ENCODE peak calls at places on chromosomes 6 and 20, in six cellular contexts. J is GM12865, O is MCF 10A, Q is DND-41, Y is fibroblast of pulmonary artery, I is adrenal gland. P is an unnamed sample.

GRCh38 chr20:53345536-53346070 is 248.0 kb downstream of the ZNF217 start:
- DNase-seq in Q (no peak), I (no peak), O (no peak), Y (no peak), J (no peak), P (no peak)

GRCh38 chr20:31719644-31720485 is 2.8 kb downstream of the BCL2L1 start:
- DNase-seq in J (no peak), Q (peak; percentile 32), I (no peak), Y (peak; percentile 28), O (peak; percentile 29), P (no peak)

GRCh38 chr20:40188319-40188718 is 500.7 kb downstream of the MAFB start:
- DNase-seq in J (no peak), I (no peak), Q (no peak), Y (no peak), O (no peak), P (no peak)

GRCh38 chr20:37356387-37356786 is 10.4 kb downstream of the SRC start:
- DNase-seq in I (peak; percentile 70), Q (no peak), O (peak; percentile 75), Y (peak; percentile 39), J (no peak), P (peak; percentile 80)

GRCh38 chr6:139367810-139368321 is 6.6 kb downstream of the CITED2 start:
- DNase-seq in Q (no peak), Y (peak; percentile 28), J (no peak), O (no peak), I (no peak), P (no peak)

GRCh38 chr20:41038149-41038877 is 9.7 kb downstream of the TOP1 start:
- DNase-seq in O (no peak), Q (no peak), I (no peak), Y (no peak), J (no peak), P (no peak)

GRCh38 chr6:16391451-16391912 is 153.1 kb downstream of the GMPR start:
- DNase-seq in Y (peak; percentile 35), Q (no peak), I (no peak), J (no peak), O (no peak), P (no peak)

GRCh38 chr20:20225325-20225724 is 142.6 kb upstream of the INSM1 start:
- DNase-seq in O (no peak), J (no peak), Y (no peak), I (no peak), Q (no peak), P (no peak)

GRCh38 chr20:51760905-51761544 is 7.2 kb downstream of the ATP9A start:
- DNase-seq in Y (peak; percentile 40), Q (no peak), J (peak; percentile 26), I (no peak), O (peak; percentile 35), P (no peak)

GRCh38 chr6:154920502-154921200 is 74.5 kb upstream of the TIAM2 start:
- DNase-seq in Q (no peak), I (no peak), O (no peak), J (no peak), Y (no peak), P (no peak)

GRCh38 chr6:26536571-26537159 is 1.5 kb upstream of the HMGN4 start:
- DNase-seq in Q (peak; percentile 65), O (peak; percentile 44), I (no peak), J (peak; percentile 91), Y (peak; percentile 69), P (no peak)

GRCh38 chr6:162621246-162621645 is 106.3 kb downstream of the PRKN start:
- DNase-seq in J (peak; percentile 15), I (peak; percentile 45), Y (peak; percentile 11), O (peak; percentile 73), Q (no peak), P (no peak)

GRCh38 chr6:118980063-118980462 is 45.1 kb upstream of the MCM9 start:
- DNase-seq in O (peak; percentile 71), I (peak; percentile 34), Y (peak; percentile 68), Q (no peak), J (no peak), P (no peak)

GRCh38 chr6:64081459-64081858 is 445.9 kb downstream of the PHF3 start:
- DNase-seq in O (peak; percentile 8), Y (peak; percentile 21), I (no peak), Q (no peak), J (no peak), P (no peak)

GRCh38 chr20:16922834-16923233 is 174.7 kb downstream of the OTOR start:
- DNase-seq in Y (peak; percentile 63), Q (no peak), O (peak; percentile 80), I (no peak), J (no peak), P (no peak)

GRCh38 chr20:11451793-11452291 is 465.9 kb upstream of the BTBD3 start:
- DNase-seq in O (no peak), J (no peak), Y (peak; percentile 16), I (no peak), Q (no peak), P (no peak)

GRCh38 chr20:9668356-9668755 is 154.0 kb downstream of the LAMP5 start:
- DNase-seq in Q (no peak), O (no peak), I (no peak), J (no peak), Y (no peak), P (no peak)

GRCh38 chr6:99614430-99615161 is 8.0 kb downstream of the PRDM13 start:
- DNase-seq in I (no peak), Q (no peak), O (no peak), Y (no peak), J (peak; percentile 64), P (no peak)
- TF ChIP-seq CTCF in I (no peak), Q (no peak), O (no peak), Y (no peak), J (no peak), P (no peak)

GRCh38 chr6:167274270-167274669 is 16.8 kb upstream of the UNC93A start:
- DNase-seq in I (no peak), Q (no peak), Y (no peak), O (no peak), J (no peak), P (no peak)

GRCh38 chr6:167270499-167271307 is 20.4 kb upstream of the UNC93A start:
- DNase-seq in O (no peak), J (no peak), I (no peak), Y (no peak), Q (no peak), P (no peak)

GRCh38 chr6:167272156-167272555 is 19.0 kb upstream of the UNC93A start:
- DNase-seq in J (no peak), O (no peak), Q (no peak), I (no peak), Y (no peak), P (no peak)

GRCh38 chr6:167275001-167275400 is 16.1 kb upstream of the UNC93A start:
- DNase-seq in Q (no peak), Y (no peak), O (no peak), I (no peak), J (no peak), P (no peak)

GRCh38 chr6:167272618-167273379 is 18.3 kb upstream of the UNC93A start:
- DNase-seq in O (no peak), Q (no peak), Y (no peak), J (no peak), I (no peak), P (no peak)
- TF ChIP-seq CTCF in O (no peak), Q (no peak), Y (no peak), J (no peak), I (no peak), P (no peak)

DNA sequence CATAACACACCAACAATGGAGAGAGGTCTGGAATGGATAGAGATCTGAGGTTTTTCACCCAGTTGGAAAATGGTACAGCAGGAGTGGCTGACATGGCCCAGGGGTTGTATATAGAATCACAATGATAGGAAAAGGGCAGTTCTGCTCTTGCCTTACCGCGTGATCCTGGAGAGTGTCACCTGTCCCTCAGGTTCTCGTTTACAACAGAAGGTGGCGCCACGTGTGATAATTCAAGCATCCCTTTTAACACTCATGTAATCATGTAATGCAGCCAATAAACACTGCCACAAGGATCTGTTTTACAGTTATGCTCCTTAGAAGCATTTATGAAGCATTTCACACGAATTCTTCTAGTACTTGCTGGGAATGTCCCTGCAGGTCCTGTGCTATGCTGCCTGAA is 12.9 kb upstream of the WFDC2 start:
- DNase-seq in O (peak; percentile 49), Q (peak; percentile 35), J (peak; percentile 51), Y (peak; percentile 10), I (no peak), P (no peak)
- TF ChIP-seq CTCF in O (no peak), Q (peak; percentile 67), J (peak; percentile 39), Y (peak; percentile 23), I (no peak), P (no peak)

GRCh38 chr20:57023007-57023406 is 243.4 kb downstream of the BMP7 start:
- DNase-seq in O (no peak), I (no peak), J (no peak), Y (no peak), Q (no peak), P (no peak)

GRCh38 chr20:57022306-57022705 is 244.1 kb downstream of the BMP7 start:
- DNase-seq in Q (no peak), I (no peak), Y (no peak), O (no peak), J (no peak), P (no peak)

GRCh38 chr20:57023997-57024396 is 242.4 kb downstream of the BMP7 start:
- DNase-seq in I (no peak), Q (no peak), Y (no peak), O (no peak), J (no peak), P (no peak)

GRCh38 chr20:57024849-57025248 is 241.6 kb downstream of the BMP7 start:
- DNase-seq in Q (no peak), J (no peak), O (no peak), I (no peak), Y (no peak), P (no peak)

DNA sequence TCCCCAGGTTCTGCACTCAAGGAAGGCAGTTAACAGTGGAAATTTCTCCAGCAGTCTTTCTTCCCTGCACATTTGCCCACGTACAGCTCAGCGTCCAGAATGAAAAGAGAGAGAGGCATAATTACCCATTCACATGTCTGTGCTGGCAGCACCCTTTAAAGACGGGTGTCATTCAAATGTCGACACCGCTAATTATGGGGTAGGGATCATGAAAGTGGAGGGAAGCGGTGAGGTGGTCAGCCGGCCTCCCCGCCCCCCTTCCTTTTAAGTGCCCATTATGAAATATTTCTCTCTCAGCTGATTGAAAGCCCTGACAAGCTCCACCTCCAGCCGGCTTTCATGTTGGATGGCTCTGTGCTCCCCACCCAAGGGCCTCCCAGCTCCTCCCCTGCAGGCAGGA is 246.1 kb downstream of the BMP7 start:
- DNase-seq in I (no peak), J (no peak), O (no peak), Y (no peak), Q (no peak), P (no peak)
- TF ChIP-seq CTCF in I (no peak), J (no peak), O (no peak), Y (no peak), Q (no peak), P (no peak)

DNA sequence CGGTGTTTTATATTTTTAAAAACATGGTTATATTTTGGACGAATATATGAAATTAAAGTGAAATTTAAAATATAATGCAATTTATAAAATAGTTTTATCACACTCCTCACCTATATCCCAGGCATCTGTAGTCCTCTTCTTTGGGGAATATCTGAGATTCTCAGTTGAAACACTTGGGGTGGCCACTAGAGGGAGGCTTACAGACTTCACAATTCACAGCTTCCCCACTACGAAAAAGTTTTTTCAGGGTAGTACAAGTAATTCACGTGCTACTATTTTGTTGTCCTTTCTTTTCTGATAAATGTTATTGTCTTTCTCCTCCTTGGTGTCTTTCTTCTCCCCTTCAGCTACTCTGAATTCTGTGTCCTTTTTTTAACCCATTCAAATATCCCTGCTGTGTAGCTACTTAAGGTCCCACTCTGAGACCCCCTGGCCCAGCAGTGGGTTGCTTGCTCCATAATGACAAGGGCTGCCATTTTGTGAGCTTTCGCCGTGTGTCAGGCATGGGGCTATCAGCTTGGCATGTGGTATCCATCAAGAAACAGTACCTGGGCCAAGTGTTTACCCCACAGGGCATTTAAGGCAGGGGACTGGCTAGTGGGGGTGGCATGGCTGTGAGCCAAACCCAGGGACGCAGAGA is 43.6 kb upstream of the PHACTR3 start:
- DNase-seq in Q (no peak), O (peak; percentile 43), I (no peak), J (peak; percentile 23), Y (peak; percentile 8), P (no peak)
- TF ChIP-seq CTCF in Q (peak; percentile 62), O (peak; percentile 59), I (peak; percentile 33), J (peak; percentile 61), Y (peak; percentile 45), P (peak; percentile 65)

P was measured in heart left ventricle.